ENCODE peak calls at places on chromosomes 16 and 17, in six cellular contexts. I is stomach, E is gastrocnemius medialis, J is fibroblast of lung, G is hepatocyte, Y is fibroblast of villous mesenchyme. L is an unnamed sample.

GRCh38 chr17:72387487-72387886 is 266.7 kb downstream of the SOX9 start:
- DNase-seq in E (no peak), G (peak), Y (peak), I (no peak), J (peak), L (peak)

GRCh38 chr17:12627177-12627629 is 38.5 kb upstream of the MYOCD start:
- DNase-seq in I (peak), G (peak), J (peak), Y (peak), E (no peak), L (peak)

GRCh38 chr17:65670667-65671371 is 109.4 kb upstream of the AXIN2 start:
- DNase-seq in Y (no peak), G (no peak), I (no peak), J (no peak), E (no peak), L (no peak)

GRCh38 chr17:1686086-1686485 is 1.4 kb upstream of the PRPF8 start:
- DNase-seq in G (peak), J (no peak), Y (peak), I (no peak), E (no peak), L (peak)

GRCh38 chr17:81096741-81097133 is 61.8 kb downstream of the BAIAP2 start:
- DNase-seq in G (no peak), E (no peak), I (no peak), J (no peak), Y (peak), L (peak)

GRCh38 chr16:66001432-66001831 is 365.1 kb upstream of the CDH5 start:
- DNase-seq in E (no peak), I (no peak), Y (no peak), G (no peak), J (peak), L (no peak)

GRCh38 chr17:73455050-73455687 is 143.4 kb upstream of the CDC42EP4 start:
- DNase-seq in G (no peak), Y (no peak), J (no peak), E (no peak), I (peak), L (no peak)

GRCh38 chr17:68035131-68035522 is 408 bp upstream of the KPNA2 start:
- DNase-seq in J (no peak), E (peak), I (peak), G (peak), Y (no peak), L (no peak)

GRCh38 chr17:2063306-2064146 is 8.6 kb downstream of the HIC1 start:
- DNase-seq in E (no peak), G (no peak), Y (peak), I (no peak), J (peak), L (peak)

GRCh38 chr17:75001915-75002843 is 10.3 kb upstream of the MRPL58 start:
- DNase-seq in Y (no peak), J (no peak), E (no peak), I (no peak), G (no peak), L (no peak)

GRCh38 chr16:13426279-13426678 is 493.7 kb upstream of the ERCC4 start:
- DNase-seq in G (no peak), I (no peak), Y (no peak), J (no peak), E (no peak), L (no peak)
- TF ChIP-seq CTCF in G (no peak), I (no peak), Y (no peak), J (no peak), E (no peak), L (no peak)

DNA sequence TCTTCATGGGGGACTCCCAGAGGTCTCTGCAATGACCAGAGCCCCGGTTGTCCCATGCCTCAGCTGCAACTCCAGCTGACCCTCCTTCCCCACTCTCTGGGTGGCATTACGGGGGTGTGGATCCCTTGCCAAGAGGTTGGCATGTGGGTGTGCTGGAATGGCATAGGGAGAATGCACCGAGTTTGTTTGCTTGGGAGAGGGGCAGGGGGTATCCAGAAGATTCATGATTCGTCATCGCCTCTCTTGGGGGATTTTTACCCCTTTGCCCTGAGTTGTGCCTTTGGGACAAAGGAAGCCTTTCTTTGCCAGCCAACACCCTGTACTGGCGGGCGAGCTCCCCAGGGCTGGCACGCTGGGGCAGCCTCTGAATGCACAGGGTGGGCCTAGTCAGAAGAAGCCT is 6.5 kb downstream of the ERBB2 start:
- DNase-seq in Y (no peak), E (no peak), I (no peak), J (no peak), G (no peak), L (no peak)
- H3K4me3 ChIP-seq in Y (no peak), E (no peak), I (no peak), J (no peak), G (no peak), L (no peak)

GRCh38 chr16:5895137-5895536 is 797.5 kb upstream of the EEF2KMT start:
- DNase-seq in Y (no peak), J (no peak), G (no peak), I (no peak), E (no peak), L (no peak)

GRCh38 chr16:5903153-5903552 is 805.6 kb upstream of the EEF2KMT start:
- DNase-seq in I (no peak), G (no peak), J (no peak), E (no peak), Y (no peak), L (no peak)

GRCh38 chr16:5905935-5906334 is 808.3 kb upstream of the EEF2KMT start:
- DNase-seq in E (no peak), G (no peak), J (no peak), I (no peak), Y (no peak), L (no peak)

GRCh38 chr16:5903797-5904196 is 806.2 kb upstream of the EEF2KMT start:
- DNase-seq in E (no peak), Y (no peak), J (no peak), I (no peak), G (no peak), L (no peak)

DNA sequence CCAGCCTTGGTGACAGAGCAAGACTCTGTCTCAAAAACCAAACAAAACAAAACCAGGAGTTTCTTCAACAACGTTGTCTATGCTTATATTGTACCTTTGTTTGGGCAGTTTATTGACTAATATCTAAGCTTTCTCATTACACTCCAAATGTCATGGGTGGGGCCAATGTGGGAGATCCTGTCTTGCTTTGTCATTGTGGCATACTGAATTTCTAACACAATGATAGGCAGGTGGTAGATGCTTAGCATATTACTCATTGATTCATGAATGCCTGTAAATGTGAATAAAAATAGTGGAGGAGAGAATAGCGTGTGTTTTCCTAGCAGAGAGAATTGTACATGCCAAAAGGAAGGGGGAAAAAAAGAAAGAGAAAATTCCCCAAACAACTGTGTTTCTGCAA is 802.5 kb upstream of the EEF2KMT start:
- DNase-seq in I (no peak), Y (no peak), E (no peak), J (no peak), G (no peak), L (no peak)
- TF ChIP-seq CTCF in I (no peak), Y (no peak), E (no peak), J (no peak), G (no peak), L (no peak)

GRCh38 chr17:46833840-46834208 is 15.3 kb upstream of the WNT3 start:
- DNase-seq in E (no peak), I (no peak), J (no peak), Y (no peak), G (no peak), L (no peak)

GRCh38 chr17:46836500-46836899 is 14.9 kb upstream of the WNT9B start:
- DNase-seq in J (no peak), E (no peak), G (no peak), Y (no peak), I (no peak), L (no peak)

GRCh38 chr17:46834846-46835245 is 16.4 kb upstream of the WNT3 start:
- DNase-seq in Y (no peak), I (no peak), J (no peak), G (no peak), E (no peak), L (no peak)

GRCh38 chr17:46839211-46839610 is 12.2 kb upstream of the WNT9B start:
- DNase-seq in G (no peak), J (no peak), I (no peak), Y (no peak), E (no peak), L (no peak)

DNA sequence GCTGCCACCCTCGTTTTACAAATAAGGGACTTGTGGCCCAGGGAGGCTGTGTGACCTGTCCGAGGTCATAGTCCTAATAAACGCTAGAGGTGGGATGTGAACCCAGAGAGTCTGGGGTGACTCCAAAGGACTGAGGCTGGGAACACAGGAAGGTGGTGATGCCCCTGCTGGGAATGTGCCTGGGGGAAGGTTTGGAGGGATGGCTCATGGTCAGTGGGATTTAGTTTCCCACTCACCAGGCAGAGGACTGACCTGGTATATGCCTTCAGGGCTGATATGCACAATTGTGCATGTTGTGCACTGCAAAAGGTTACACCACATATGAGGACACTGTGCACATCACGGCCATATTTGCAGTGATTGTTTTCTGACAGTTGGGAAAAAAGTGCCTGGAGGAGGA is 13.9 kb upstream of the WNT9B start:
- DNase-seq in E (no peak), Y (no peak), J (no peak), I (no peak), G (no peak), L (no peak)
- H3K4me3 ChIP-seq in E (no peak), Y (no peak), J (no peak), I (no peak), G (no peak), L (no peak)